ENCODE peak calls at places on chromosomes 1 and 21, in seven cellular contexts. L is OCI-LY7, R is mucosa of descending colon, A is endothelial cell of umbilical vein, D is foreskin fibroblast, T is transverse colon, H is choroid plexus epithelial cell. J is an unnamed sample.
A peak's percentile ranks its signal among the peaks of the same experiment; 100 is the strongest.

GRCh38 chr1:184649500-184649899 is 105.2 kb downstream of the EDEM3 start:
- DNase-seq in R (no peak), T (no peak), H (no peak), D (peak; percentile 43), A (no peak), L (no peak), J (no peak)

GRCh38 chr1:74113333-74113732 is 84.6 kb downstream of the LRRIQ3 start:
- DNase-seq in D (no peak), T (no peak), A (no peak), R (no peak), L (no peak), H (no peak), J (no peak)

GRCh38 chr1:22341791-22342605 is 109.7 kb upstream of the ZBTB40 start:
- DNase-seq in A (peak; percentile 43), D (peak; percentile 47), T (peak; percentile 17), R (peak; percentile 19), L (no peak), H (peak; percentile 31), J (no peak)

GRCh38 chr1:10663668-10664035 is 132.8 kb downstream of the CASZ1 start:
- DNase-seq in A (no peak), L (no peak), H (peak; percentile 12), R (no peak), D (no peak), T (peak; percentile 34), J (no peak)

GRCh38 chr1:201375169-201375568 is 2.3 kb downstream of the TNNT2 start:
- DNase-seq in L (no peak), T (no peak), D (no peak), H (no peak), A (no peak), R (no peak), J (no peak)

GRCh38 chr1:154220970-154221814 is 437 bp downstream of the UBAP2L start:
- DNase-seq in D (peak; percentile 31), R (peak; percentile 69), T (peak; percentile 60), H (peak; percentile 46), L (peak; percentile 74), A (peak; percentile 32), J (peak; percentile 62)

GRCh38 chr1:197595244-197595904 is 179.9 kb downstream of the DENND1B start:
- DNase-seq in D (no peak), H (no peak), R (no peak), A (no peak), T (no peak), L (no peak), J (no peak)

GRCh38 chr1:1665815-1666251 is 7.0 kb upstream of the CDK11B start:
- DNase-seq in R (no peak), A (no peak), H (no peak), T (no peak), D (no peak), L (peak; percentile 14), J (no peak)

GRCh38 chr1:71861022-71861421 is 421.3 kb downstream of the NEGR1 start:
- DNase-seq in T (no peak), D (peak; percentile 47), L (no peak), R (no peak), A (peak; percentile 25), H (no peak), J (no peak)

GRCh38 chr1:55695151-55695550 is 480.0 kb upstream of the USP24 start:
- DNase-seq in L (no peak), D (no peak), R (no peak), H (peak; percentile 35), A (no peak), T (no peak), J (no peak)

GRCh38 chr1:196997428-196997827 is 20.1 kb downstream of the CFHR5 start:
- DNase-seq in L (no peak), R (no peak), H (peak; percentile 87), D (no peak), T (no peak), A (no peak), J (no peak)

GRCh38 chr1:200808846-200809245 is 63.9 kb upstream of the GPR25 start:
- DNase-seq in T (no peak), R (no peak), D (no peak), A (no peak), L (no peak), H (no peak), J (no peak)

GRCh38 chr1:25020851-25021585 is 90.9 kb upstream of the RUNX3 start:
- DNase-seq in R (no peak), D (no peak), H (no peak), A (no peak), T (no peak), L (no peak), J (no peak)

GRCh38 chr1:209427277-209427676 is 156.2 kb upstream of the CAMK1G start:
- DNase-seq in D (no peak), H (no peak), R (no peak), L (no peak), A (no peak), T (no peak), J (no peak)

GRCh38 chr1:228376651-228377631 is 29.7 kb downstream of the TRIM11 start:
- DNase-seq in L (no peak), R (no peak), A (no peak), H (no peak), D (no peak), T (no peak), J (no peak)

GRCh38 chr1:212791261-212791675 is 309 bp downstream of the NSL1 start:
- DNase-seq in R (no peak), T (no peak), A (no peak), L (no peak), D (peak; percentile 80), H (peak; percentile 73), J (no peak)

GRCh38 chr21:42669069-42669468 is 15.6 kb downstream of the PDE9A start:
- DNase-seq in H (no peak), R (peak; percentile 23), A (no peak), D (no peak), L (no peak), T (no peak), J (no peak)

GRCh38 chr1:151992345-151993083 is 1.1 kb downstream of the S100A10 start:
- DNase-seq in D (peak; percentile 94), H (peak; percentile 83), A (peak; percentile 86), R (peak; percentile 86), T (peak; percentile 89), L (no peak), J (no peak)

GRCh38 chr1:101044749-101045148 is 19.2 kb upstream of the DPH5 start:
- DNase-seq in D (no peak), T (no peak), A (no peak), R (no peak), L (no peak), H (no peak), J (no peak)

GRCh38 chr21:43702785-43703067 is 16.2 kb upstream of the PDXK start:
- DNase-seq in A (no peak), H (no peak), D (no peak), L (no peak), T (no peak), R (no peak), J (no peak)

GRCh38 chr1:161719325-161719611 is 2.1 kb upstream of the FCRLB start:
- DNase-seq in T (no peak), H (no peak), A (no peak), D (no peak), R (no peak), L (no peak), J (no peak)

GRCh38 chr1:18947570-18947969 is 8.9 kb downstream of the IFFO2 start:
- DNase-seq in L (no peak), A (no peak), H (no peak), R (no peak), D (no peak), T (no peak), J (no peak)

GRCh38 chr1:192654607-192655389 is 18.9 kb downstream of the RGS13 start:
- DNase-seq in L (no peak), R (no peak), A (peak; percentile 30), H (peak; percentile 49), D (peak; percentile 84), T (no peak), J (no peak)

GRCh38 chr1:41809716-41810115 is 109.0 kb downstream of the HIVEP3 start:
- DNase-seq in H (no peak), D (no peak), A (no peak), R (no peak), L (no peak), T (no peak), J (no peak)

GRCh38 chr1:41810446-41810845 is 108.3 kb downstream of the HIVEP3 start:
- DNase-seq in H (peak; percentile 62), D (peak; percentile 33), A (peak; percentile 41), T (no peak), L (peak; percentile 46), R (peak; percentile 40), J (no peak)

GRCh38 chr1:41813220-41813619 is 105.5 kb downstream of the HIVEP3 start:
- DNase-seq in H (no peak), L (no peak), A (no peak), R (no peak), D (no peak), T (no peak), J (no peak)

GRCh38 chr1:41811978-41812852 is 106.5 kb downstream of the HIVEP3 start:
- DNase-seq in A (peak; percentile 72), R (peak; percentile 82), D (peak; percentile 88), L (peak; percentile 50), T (peak; percentile 57), H (peak; percentile 90), J (no peak)

GRCh38 chr1:41811051-41811795 is 107.5 kb downstream of the HIVEP3 start:
- DNase-seq in L (no peak), R (no peak), D (peak; percentile 26), T (no peak), H (peak; percentile 58), A (no peak), J (no peak)
- TF ChIP-seq CTCF in L (no peak), R (no peak), D (no peak), T (no peak), H (no peak), A (no peak), J (no peak)

GRCh38 chr1:46263146-46263545 is 15.6 kb downstream of the RAD54L start:
- DNase-seq in T (no peak), A (no peak), H (no peak), L (no peak), D (no peak), R (no peak), J (no peak)
- TF ChIP-seq CTCF in T (no peak), A (no peak), H (no peak), L (no peak), D (no peak), R (no peak), J (no peak)

DNA sequence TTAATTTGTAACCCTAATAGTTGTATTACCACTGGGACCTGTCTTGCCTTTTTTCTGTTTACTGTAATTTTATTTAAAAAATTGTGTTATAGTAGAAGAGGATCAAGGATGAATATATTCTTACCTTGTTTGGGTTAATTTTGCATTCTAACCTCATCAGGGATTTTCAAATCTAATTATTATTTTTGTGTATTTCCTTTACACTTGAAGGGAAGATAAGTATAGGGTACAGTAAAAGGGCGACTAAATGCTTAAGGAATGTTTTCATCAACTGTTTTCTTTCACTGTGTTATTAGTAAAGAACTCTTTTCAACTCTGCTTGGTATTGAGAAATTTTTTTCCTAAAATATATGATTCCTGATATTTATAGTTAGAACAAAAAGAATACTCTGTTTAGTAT is 33.3 kb downstream of the OSBPL9 start:
- DNase-seq in T (no peak), L (no peak), H (no peak), D (no peak), A (no peak), R (no peak), J (no peak)
- TF ChIP-seq CTCF in T (no peak), L (no peak), H (no peak), D (no peak), A (no peak), R (no peak), J (no peak)

GRCh38 chr1:164953095-164953494 is 394.1 kb downstream of the PBX1 start:
- DNase-seq in L (no peak), T (no peak), D (no peak), R (no peak), H (peak; percentile 4), A (no peak), J (no peak)
- TF ChIP-seq CTCF in L (no peak), T (no peak), D (peak; percentile 3), R (no peak), H (peak; percentile 23), A (no peak), J (no peak)